ENCODE peak calls at places on chromosomes 7 and 10, in ten cellular contexts. J is GM12865; R is activated T-cell treated with anti-CD3 and anti-CD28 coated beads for 48 hours; L is hippocampal formation; U is iris pigment epithelial cell; B is NCI-H1436 treated with DMSO at 0.1 percent for 48 hours; S is upper lobe of left lung; H is HT-29; D is pancreas; F is stimulated activated CD4-positive, alpha-beta T cell treated with anti-CD3 and anti-CD28 coated beads, Interleukin-15, amount 100 ng/mL, for 1 hour. O is an unnamed sample.

GRCh38 chr10:78335691-78336401 is 302.2 kb downstream of the RPS24 start:
- DNase-seq in S (peak), U (no peak), L (peak), F (no peak), D (no peak), J (no peak), B (no peak), R (no peak), H (no peak), O (no peak)

GRCh38 chr7:51613911-51614344 is 297.3 kb upstream of the COBL start:
- DNase-seq in R (no peak), H (no peak), S (no peak), J (no peak), B (no peak), U (no peak), D (no peak), L (no peak), F (no peak), O (no peak)

GRCh38 chr7:73521636-73522080 is 435 bp downstream of the BAZ1B start:
- DNase-seq in S (peak), U (peak), F (peak), R (peak), D (peak), L (peak), B (no peak), H (peak), J (no peak), O (no peak)

GRCh38 chr7:114930829-114931655 is 9.1 kb downstream of the MDFIC start:
- DNase-seq in S (no peak), R (no peak), J (peak), H (no peak), L (no peak), D (no peak), F (no peak), B (no peak), U (peak), O (no peak)

GRCh38 chr7:118429141-118429540 is 204.6 kb downstream of the ANKRD7 start:
- DNase-seq in H (no peak), J (no peak), L (no peak), B (no peak), U (no peak), S (no peak), F (no peak), R (no peak), D (no peak), O (no peak)

GRCh38 chr10:114404171-114405010 is at the start of gene AFAP1L2:
- DNase-seq in H (peak), L (no peak), J (no peak), F (no peak), D (peak), B (no peak), U (no peak), S (no peak), R (no peak), O (peak)

GRCh38 chr7:94294471-94295131 is 100.1 kb upstream of the COL1A2 start:
- DNase-seq in B (no peak), S (no peak), J (no peak), L (no peak), D (no peak), F (no peak), R (no peak), H (no peak), U (no peak), O (no peak)

GRCh38 chr7:71285614-71286013 is 153.7 kb downstream of the GALNT17 start:
- DNase-seq in F (no peak), H (no peak), U (no peak), B (no peak), S (no peak), R (no peak), J (no peak), D (no peak), L (no peak), O (no peak)

GRCh38 chr10:34403512-34403911 is 411.6 kb downstream of the PARD3 start:
- DNase-seq in S (no peak), J (no peak), D (no peak), H (no peak), F (no peak), U (peak), L (no peak), R (no peak), B (no peak), O (no peak)

GRCh38 chr10:48614481-48615383 is 9.9 kb upstream of the ARHGAP22 start:
- DNase-seq in F (no peak), L (no peak), R (no peak), B (no peak), H (no peak), S (no peak), J (peak), D (no peak), U (peak), O (no peak)

GRCh38 chr10:83218205-83218604 is 921.1 kb upstream of the GHITM start:
- DNase-seq in F (no peak), H (no peak), J (peak), D (no peak), B (no peak), R (no peak), S (no peak), L (no peak), U (no peak), O (no peak)

GRCh38 chr7:71626206-71626605 is 494.3 kb downstream of the GALNT17 start:
- DNase-seq in D (no peak), L (no peak), F (no peak), B (no peak), S (no peak), U (peak), R (no peak), J (no peak), H (no peak), O (no peak)

GRCh38 chr7:116138202-116138801 is 72.0 kb upstream of the TES start:
- DNase-seq in D (no peak), B (no peak), R (no peak), S (no peak), U (peak), L (peak), J (peak), F (no peak), H (peak), O (peak)

GRCh38 chr7:90952649-90952991 is 311.6 kb upstream of the FZD1 start:
- DNase-seq in B (no peak), R (no peak), D (no peak), H (no peak), U (no peak), J (no peak), S (no peak), L (no peak), F (no peak), O (no peak)

GRCh38 chr10:75967491-75967890 is 536.1 kb downstream of the LRMDA start:
- DNase-seq in R (no peak), F (no peak), L (no peak), S (no peak), J (no peak), B (no peak), D (no peak), H (no peak), U (no peak), O (no peak)

GRCh38 chr10:76036410-76036940 is 605.1 kb downstream of the LRMDA start:
- DNase-seq in H (peak), B (peak), F (peak), L (peak), J (peak), U (peak), D (peak), S (peak), R (peak), O (peak)

GRCh38 chr10:88553116-88553752 is 29.9 kb downstream of the RNLS start:
- DNase-seq in H (peak), L (peak), B (peak), D (no peak), F (no peak), U (peak), J (peak), S (peak), R (peak), O (peak)

GRCh38 chr7:1725766-1726630 is 55.9 kb downstream of the ELFN1 start:
- DNase-seq in D (no peak), R (no peak), L (no peak), J (no peak), H (no peak), F (no peak), B (no peak), S (no peak), U (no peak), O (no peak)

GRCh38 chr7:34354906-34355305 is 303.1 kb upstream of the NPSR1 start:
- DNase-seq in F (no peak), U (peak), L (no peak), B (no peak), D (no peak), R (no peak), H (no peak), J (no peak), S (no peak), O (no peak)

GRCh38 chr10:17075510-17075909 is 54.1 kb downstream of the CUBN start:
- DNase-seq in F (no peak), R (no peak), J (no peak), S (no peak), H (peak), B (no peak), D (no peak), U (peak), L (no peak), O (no peak)

GRCh38 chr10:60446855-60447254 is 57.2 kb upstream of the ANK3 start:
- DNase-seq in U (peak), F (no peak), B (no peak), H (peak), J (peak), L (no peak), R (no peak), D (peak), S (peak), O (peak)

GRCh38 chr7:116538138-116538537 is 13.3 kb downstream of the CAV1 start:
- DNase-seq in D (no peak), F (no peak), S (no peak), J (no peak), R (no peak), H (no peak), U (no peak), L (no peak), B (no peak), O (no peak)

GRCh38 chr7:54773472-54774399 is 14.7 kb upstream of the SEC61G start:
- DNase-seq in J (peak), D (peak), L (peak), U (peak), F (peak), H (peak), B (peak), R (peak), S (peak), O (peak)

GRCh38 chr10:87860156-87860795 is 3.1 kb downstream of the KLLN start:
- DNase-seq in J (peak), S (peak), B (peak), F (no peak), D (no peak), R (no peak), L (no peak), U (peak), H (peak), O (peak)

GRCh38 chr7:65304175-65304574 is 69.5 kb upstream of the ZNF92 start:
- DNase-seq in F (no peak), H (no peak), R (no peak), L (no peak), U (no peak), D (no peak), S (no peak), B (no peak), J (no peak), O (no peak)

GRCh38 chr7:117087639-117088396 is 134.5 kb downstream of the ST7 start:
- DNase-seq in J (no peak), R (no peak), D (no peak), F (no peak), B (no peak), L (no peak), U (no peak), S (no peak), H (no peak), O (no peak)

GRCh38 chr7:21318190-21318915 is 109.5 kb upstream of the SP4 start:
- DNase-seq in F (no peak), D (no peak), L (no peak), H (no peak), J (no peak), B (peak), S (no peak), U (peak), R (no peak), O (no peak)

GRCh38 chr10:95201736-95202135 is 7.7 kb downstream of the ACSM6 start:
- DNase-seq in J (peak), D (no peak), H (peak), S (no peak), U (peak), L (no peak), R (no peak), B (no peak), F (no peak), O (no peak)

GRCh38 chr7:65264258-65264657 is 109.4 kb upstream of the ZNF92 start:
- DNase-seq in U (no peak), R (no peak), B (no peak), L (no peak), F (no peak), S (no peak), J (no peak), H (no peak), D (no peak), O (no peak)

O was measured in small intestine.